ENCODE peak calls at places on chromosomes 5 and 9, in nine cellular contexts. N, R, Q, L, I, H, C, A and S are unnamed samples.

GRCh38 chr9:87888501-87888900 is 5.8 kb downstream of the SPATA31E1 start:
- DNase-seq in R (no peak), L (no peak), C (no peak), H (no peak), A (no peak), I (no peak), Q (no peak), N (no peak), S (no peak)

GRCh38 chr5:142845402-142845901 is 75.3 kb downstream of the ARHGAP26 start:
- DNase-seq in C (peak; percentile 87), I (no peak), R (no peak), N (no peak), A (no peak), L (no peak), Q (no peak), H (no peak), S (no peak)

GRCh38 chr5:96819806-96820205 is 12.1 kb upstream of the ERAP1 start:
- DNase-seq in N (no peak), I (no peak), C (no peak), Q (no peak), A (no peak), R (no peak), L (no peak), H (no peak), S (no peak)

GRCh38 chr9:5596173-5596572 is 32.7 kb upstream of the RIC1 start:
- DNase-seq in L (no peak), N (no peak), R (no peak), H (no peak), A (no peak), I (no peak), Q (no peak), C (no peak), S (no peak)

GRCh38 chr5:138946241-138946623 is 71.1 kb upstream of the LRRTM2 start:
- DNase-seq in N (no peak), L (no peak), Q (no peak), C (peak; percentile 53), H (no peak), A (no peak), R (no peak), I (no peak), S (no peak)

GRCh38 chr9:128026255-128027165 is 40.6 kb downstream of the NAIF1 start:
- DNase-seq in R (no peak), Q (no peak), H (no peak), C (no peak), A (no peak), L (no peak), N (peak; percentile 20), I (no peak), S (no peak)

GRCh38 chr9:128081052-128081451 is 13.0 kb downstream of the SLC25A25 start:
- DNase-seq in A (no peak), L (no peak), C (peak; percentile 71), H (peak; percentile 75), R (peak; percentile 52), N (peak; percentile 95), Q (no peak), I (no peak), S (no peak)

GRCh38 chr5:24788829-24789509 is 144.2 kb upstream of the CDH10 start:
- DNase-seq in C (no peak), H (no peak), L (peak; percentile 52), N (peak; percentile 91), I (peak; percentile 62), R (no peak), Q (no peak), A (peak; percentile 30), S (peak; percentile 48)

GRCh38 chr5:151772029-151772867 is 494 bp downstream of the G3BP1 start:
- DNase-seq in I (peak; percentile 36), R (no peak), C (peak; percentile 74), Q (no peak), L (peak; percentile 45), A (no peak), H (peak; percentile 69), N (peak; percentile 45), S (no peak)

GRCh38 chr5:160310140-160310909 is 2.0 kb downstream of the CCNJL start:
- DNase-seq in L (no peak), I (no peak), A (no peak), Q (no peak), N (no peak), H (no peak), C (no peak), R (no peak), S (no peak)

GRCh38 chr9:113650207-113651131 is 186.9 kb downstream of the RGS3 start:
- DNase-seq in A (peak; percentile 51), C (no peak), R (peak; percentile 69), Q (no peak), I (peak; percentile 93), H (peak; percentile 45), L (peak; percentile 84), N (peak; percentile 91), S (peak; percentile 38)

GRCh38 chr9:29285818-29286217 is 1712.5 kb upstream of the C9orf72 start:
- DNase-seq in R (no peak), H (no peak), Q (peak; percentile 7), N (no peak), A (no peak), C (no peak), L (no peak), I (peak; percentile 25), S (no peak)